ENCODE peak calls at places on chromosomes 1 and 21, in eight cellular contexts. Z, G, A, O, M, S, R and F are unnamed samples.

GRCh38 chr1:34315974-34316373 is 139.3 kb downstream of the C1orf94 start:
- DNase-seq in R (no peak), S (no peak), M (no peak), A (no peak), G (no peak), O (no peak), Z (no peak), F (no peak)

GRCh38 chr21:41361786-41362604 is at the start of gene MX2:
- DNase-seq in S (peak; percentile 94), G (peak; percentile 57), A (no peak), Z (peak; percentile 30), R (peak; percentile 73), O (no peak), M (no peak), F (peak; percentile 37)

GRCh38 chr1:152013664-152014237 is 20.1 kb upstream of the S100A10 start:
- DNase-seq in O (peak; percentile 76), Z (peak; percentile 38), R (no peak), A (peak; percentile 72), M (peak; percentile 44), S (no peak), G (no peak), F (no peak)

GRCh38 chr1:209190591-209191241 is 392.8 kb upstream of the CAMK1G start:
- DNase-seq in Z (peak; percentile 11), A (peak; percentile 46), M (peak; percentile 75), S (no peak), R (peak; percentile 58), O (peak; percentile 67), G (no peak), F (peak; percentile 60)

GRCh38 chr1:41618066-41618825 is 133.8 kb upstream of the EDN2 start:
- DNase-seq in M (no peak), Z (peak; percentile 13), A (no peak), R (no peak), G (peak; percentile 95), S (peak; percentile 86), O (peak; percentile 89), F (no peak)

GRCh38 chr1:97433520-97434175 is 487.2 kb downstream of the DPYD start:
- DNase-seq in R (no peak), G (no peak), A (no peak), O (no peak), S (no peak), M (no peak), Z (peak; percentile 78), F (no peak)

GRCh38 chr1:43143441-43143888 is 28.6 kb downstream of the EBNA1BP2 start:
- DNase-seq in M (peak; percentile 18), Z (no peak), S (no peak), R (no peak), O (no peak), G (no peak), A (peak; percentile 56), F (no peak)

GRCh38 chr1:165717918-165718515 is 19.7 kb upstream of the ALDH9A1 start:
- DNase-seq in G (no peak), O (no peak), A (peak; percentile 68), R (peak; percentile 57), Z (peak; percentile 66), M (peak; percentile 26), S (no peak), F (no peak)

GRCh38 chr1:30330644-30331043 is 392.7 kb downstream of the MATN1 start:
- DNase-seq in A (no peak), M (no peak), G (no peak), S (peak; percentile 26), R (no peak), Z (no peak), O (peak; percentile 13), F (no peak)

GRCh38 chr1:1440941-1441888 is 5.7 kb downstream of the VWA1 start:
- DNase-seq in S (no peak), R (peak; percentile 92), A (no peak), Z (no peak), O (peak; percentile 88), G (no peak), M (peak; percentile 73), F (no peak)

GRCh38 chr1:8191474-8191873 is 126.4 kb upstream of the SLC45A1 start:
- DNase-seq in R (no peak), S (no peak), Z (no peak), O (peak; percentile 6), M (no peak), G (no peak), A (no peak), F (no peak)
- TF ChIP-seq CTCF in R (no peak), S (no peak), Z (no peak), O (no peak), M (no peak), G (no peak), A (no peak), F (no peak)

DNA sequence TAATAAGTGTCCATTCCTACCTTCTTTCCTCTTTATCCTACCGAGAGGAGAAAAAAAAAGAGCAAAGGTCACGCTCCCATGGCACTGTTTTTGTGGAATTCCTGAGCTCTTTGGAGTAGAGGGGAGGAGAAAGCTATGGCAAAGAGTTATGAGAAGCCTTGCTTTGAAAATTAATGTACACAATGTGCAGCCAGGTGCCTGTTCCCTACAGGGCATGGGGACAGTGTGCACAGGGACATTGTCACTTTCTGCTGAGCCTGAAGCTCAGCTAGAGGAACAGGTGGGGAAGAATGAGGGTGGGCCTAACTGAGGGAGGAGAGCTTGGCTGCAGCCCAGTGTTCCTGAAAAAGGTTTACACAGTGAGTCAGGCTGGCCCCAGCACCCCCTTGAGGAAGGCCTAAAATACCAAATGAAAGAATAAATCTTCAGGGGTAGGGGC is 66.1 kb downstream of the PLXNA2 start:
- DNase-seq in A (no peak), O (no peak), G (no peak), S (no peak), R (no peak), M (no peak), Z (no peak), F (no peak)
- TF ChIP-seq CTCF in A (no peak), O (no peak), G (no peak), S (no peak), R (no peak), M (no peak), Z (peak; percentile 18), F (no peak)

GRCh38 chr1:31669433-31669785 is 24.7 kb upstream of the PEF1 start:
- DNase-seq in G (no peak), A (no peak), M (no peak), R (no peak), O (no peak), Z (no peak), S (no peak), F (no peak)

GRCh38 chr1:31670583-31670944 is 25.9 kb upstream of the PEF1 start:
- DNase-seq in M (no peak), O (no peak), S (no peak), R (no peak), A (no peak), G (peak; percentile 37), Z (no peak), F (no peak)

GRCh38 chr1:31668303-31668883 is 23.7 kb upstream of the PEF1 start:
- DNase-seq in A (no peak), R (no peak), Z (no peak), M (no peak), G (no peak), O (no peak), S (no peak), F (no peak)

GRCh38 chr1:31671147-31671546 is 26.5 kb upstream of the PEF1 start:
- DNase-seq in M (no peak), O (peak; percentile 65), Z (no peak), S (no peak), A (no peak), R (no peak), G (no peak), F (no peak)

DNA sequence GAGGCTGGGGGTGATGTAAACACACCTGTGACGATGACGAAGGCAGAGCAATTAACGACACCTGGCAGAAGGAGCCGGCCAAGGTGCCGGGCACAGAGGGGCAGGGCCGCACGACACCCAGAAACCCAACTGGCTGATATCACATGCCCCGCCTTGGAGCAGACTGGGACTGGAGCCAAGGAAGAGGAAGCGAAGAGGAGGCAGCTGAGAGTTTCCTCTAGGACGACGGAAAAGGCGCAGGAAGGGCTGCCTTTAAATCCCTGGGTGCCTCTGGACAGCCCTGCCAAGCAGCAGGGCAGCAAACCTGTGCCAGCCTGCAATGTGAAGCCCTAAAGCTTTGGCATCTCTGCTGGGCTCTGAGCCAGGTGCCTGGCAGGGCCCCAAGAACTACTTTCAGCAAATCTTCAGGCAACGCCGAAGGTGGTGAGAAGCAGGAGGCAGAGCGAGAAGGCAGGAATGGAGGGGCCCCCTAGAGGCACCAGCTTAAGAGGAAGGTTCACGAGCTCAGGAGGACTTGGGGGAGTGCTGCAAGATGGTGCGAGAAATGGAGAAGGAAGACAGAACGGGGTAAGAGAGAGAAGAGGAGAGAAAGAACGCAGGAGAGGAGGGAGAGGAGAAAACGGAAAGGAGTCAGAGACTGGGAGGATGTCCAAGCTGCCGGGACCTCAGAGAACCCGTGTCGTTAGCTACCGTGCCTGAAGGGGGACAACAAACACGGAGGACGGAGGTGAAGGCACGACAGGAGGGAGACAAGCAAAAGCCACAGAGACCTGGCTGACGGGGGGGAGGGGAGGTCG is 25.3 kb upstream of the PEF1 start:
- DNase-seq in R (no peak), O (no peak), M (no peak), S (peak; percentile 72), Z (no peak), G (peak; percentile 83), A (peak; percentile 40), F (peak; percentile 57)
- TF ChIP-seq CTCF in R (peak; percentile 18), O (no peak), M (no peak), S (peak; percentile 46), Z (peak; percentile 31), G (peak; percentile 26), A (no peak), F (no peak)

GRCh38 chr1:228072658-228073043 is 9.9 kb upstream of the ARF1 start:
- DNase-seq in G (no peak), Z (no peak), S (no peak), A (no peak), M (no peak), O (no peak), R (no peak), F (no peak)

GRCh38 chr1:228074954-228075730 is 7.4 kb upstream of the ARF1 start:
- DNase-seq in M (no peak), R (no peak), Z (no peak), O (no peak), S (no peak), G (no peak), A (no peak), F (no peak)

GRCh38 chr1:228075801-228076271 is 6.7 kb upstream of the ARF1 start:
- DNase-seq in A (no peak), M (no peak), R (no peak), Z (no peak), S (no peak), O (no peak), G (no peak), F (no peak)

GRCh38 chr1:228073061-228073869 is 9.2 kb upstream of the ARF1 start:
- DNase-seq in Z (no peak), S (no peak), A (no peak), G (no peak), R (no peak), M (no peak), O (peak; percentile 71), F (no peak)

DNA sequence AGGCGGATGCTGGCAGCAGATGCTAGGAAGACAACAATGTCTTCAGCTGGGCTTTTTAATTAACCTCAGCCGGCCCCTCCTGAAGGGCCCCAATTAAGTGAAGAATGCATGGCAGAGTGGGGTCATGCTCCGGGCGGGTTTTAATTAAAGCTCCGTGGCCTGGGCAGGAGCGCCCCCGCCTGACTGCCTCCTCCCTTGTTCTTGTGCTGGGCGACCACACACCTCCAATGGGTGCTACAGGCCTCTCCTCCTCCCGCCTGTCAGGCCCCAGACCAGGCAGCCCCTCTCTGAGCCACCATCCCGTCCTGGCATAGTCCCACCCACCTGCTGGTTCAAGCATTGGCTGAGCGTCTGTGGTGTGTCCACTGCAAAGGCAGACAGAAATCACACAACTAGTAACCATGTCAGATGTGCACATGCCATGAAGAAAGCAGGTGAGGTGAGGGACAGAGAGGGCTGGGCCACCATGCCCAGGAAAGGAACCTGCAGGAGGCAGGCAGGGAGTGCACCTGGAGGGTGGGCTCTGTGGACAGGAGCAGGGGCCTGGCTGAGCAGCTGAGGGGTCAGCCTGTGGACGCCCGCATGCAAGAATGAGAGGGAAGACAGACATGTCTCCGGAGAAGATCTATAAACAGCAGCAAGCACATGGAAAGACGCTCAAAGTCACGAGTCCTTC is 8.5 kb upstream of the ARF1 start:
- DNase-seq in S (no peak), Z (no peak), R (no peak), O (no peak), A (no peak), G (no peak), M (peak; percentile 36), F (no peak)
- TF ChIP-seq CTCF in S (no peak), Z (peak; percentile 64), R (peak; percentile 34), O (no peak), A (peak; percentile 21), G (no peak), M (no peak), F (no peak)